ENCODE peak calls at places on chromosomes 16 and 17, in seven cellular contexts. One of them, this sample, is unnamed.

GRCh38 chr16:89295915-89296314 is 78.4 kb downstream of the ZNF778 start:
- DNase-seq in ovary: no peak
- DNase-seq in uterus: no peak
- DNase-seq in AG04450: no peak
- DNase-seq in kidney: no peak
- DNase-seq in HFFc6: no peak
- DNase-seq in GM23338: no peak
- DNase-seq in this sample: no peak

GRCh38 chr16:9526791-9527190 is 435.3 kb downstream of the HAPSTR1 start:
- DNase-seq in HFFc6: no peak
- DNase-seq in ovary: no peak
- DNase-seq in AG04450: no peak
- DNase-seq in kidney: no peak
- DNase-seq in GM23338: peak
- DNase-seq in uterus: no peak
- DNase-seq in this sample: no peak

GRCh38 chr17:74935048-74935447 is 650 bp upstream of the OTOP3 start:
- DNase-seq in HFFc6: no peak
- DNase-seq in GM23338: no peak
- DNase-seq in uterus: no peak
- DNase-seq in ovary: no peak
- DNase-seq in AG04450: no peak
- DNase-seq in kidney: no peak
- DNase-seq in this sample: no peak

GRCh38 chr17:74274703-74275340 is 788 bp downstream of the DNAI2 start:
- DNase-seq in HFFc6: no peak
- DNase-seq in uterus: no peak
- DNase-seq in kidney: no peak
- DNase-seq in ovary: no peak
- DNase-seq in AG04450: no peak
- DNase-seq in GM23338: no peak
- DNase-seq in this sample: no peak

GRCh38 chr17:73713136-73713535 is 68.9 kb upstream of the SDK2 start:
- DNase-seq in ovary: no peak
- DNase-seq in kidney: no peak
- DNase-seq in GM23338: peak
- DNase-seq in HFFc6: no peak
- DNase-seq in uterus: no peak
- DNase-seq in AG04450: no peak
- DNase-seq in this sample: no peak

GRCh38 chr17:61997649-61998048 is 67.4 kb downstream of the MED13 start:
- DNase-seq in AG04450: no peak
- DNase-seq in uterus: no peak
- DNase-seq in HFFc6: peak
- DNase-seq in ovary: no peak
- DNase-seq in GM23338: no peak
- DNase-seq in kidney: no peak
- DNase-seq in this sample: no peak

GRCh38 chr16:46426336-46426735 is 194.8 kb downstream of the SHCBP1 start:
- DNase-seq in ovary: no peak
- DNase-seq in uterus: no peak
- DNase-seq in AG04450: no peak
- DNase-seq in kidney: no peak
- DNase-seq in GM23338: no peak
- DNase-seq in HFFc6: no peak
- DNase-seq in this sample: no peak

GRCh38 chr17:18025596-18026407 is 13.2 kb downstream of the ATPAF2 start:
- DNase-seq in ovary: no peak
- DNase-seq in kidney: no peak
- DNase-seq in uterus: no peak
- DNase-seq in GM23338: no peak
- DNase-seq in HFFc6: peak
- DNase-seq in AG04450: no peak
- DNase-seq in this sample: no peak

GRCh38 chr17:83200231-83200699 is 120.9 kb downstream of the METRNL start:
- DNase-seq in AG04450: no peak
- DNase-seq in ovary: peak
- DNase-seq in uterus: no peak
- DNase-seq in kidney: peak
- DNase-seq in GM23338: no peak
- DNase-seq in HFFc6: no peak
- DNase-seq in this sample: no peak

GRCh38 chr17:29149431-29150064 is 30.6 kb downstream of the MYO18A start:
- DNase-seq in AG04450: no peak
- DNase-seq in kidney: peak
- DNase-seq in HFFc6: no peak
- DNase-seq in GM23338: no peak
- DNase-seq in uterus: peak
- DNase-seq in ovary: peak
- DNase-seq in this sample: no peak

GRCh38 chr16:51881731-51882130 is 665.2 kb downstream of the TOX3 start:
- DNase-seq in GM23338: no peak
- DNase-seq in ovary: no peak
- DNase-seq in AG04450: no peak
- DNase-seq in HFFc6: peak
- DNase-seq in uterus: no peak
- DNase-seq in kidney: no peak
- DNase-seq in this sample: no peak

GRCh38 chr17:82048571-82048971 is 3.0 kb downstream of the RFNG start:
- DNase-seq in AG04450: no peak
- DNase-seq in uterus: no peak
- DNase-seq in HFFc6: no peak
- DNase-seq in ovary: no peak
- DNase-seq in kidney: no peak
- DNase-seq in GM23338: no peak
- DNase-seq in this sample: no peak

GRCh38 chr17:51097708-51098446 is 22.8 kb downstream of the SPAG9 start:
- DNase-seq in HFFc6: no peak
- DNase-seq in ovary: no peak
- DNase-seq in kidney: no peak
- DNase-seq in uterus: no peak
- DNase-seq in GM23338: no peak
- DNase-seq in AG04450: no peak
- DNase-seq in this sample: no peak

GRCh38 chr17:80647746-80648145 is 103.1 kb downstream of the RPTOR start:
- DNase-seq in AG04450: peak
- DNase-seq in ovary: no peak
- DNase-seq in HFFc6: peak
- DNase-seq in GM23338: no peak
- DNase-seq in kidney: no peak
- DNase-seq in uterus: no peak
- DNase-seq in this sample: no peak

DNA sequence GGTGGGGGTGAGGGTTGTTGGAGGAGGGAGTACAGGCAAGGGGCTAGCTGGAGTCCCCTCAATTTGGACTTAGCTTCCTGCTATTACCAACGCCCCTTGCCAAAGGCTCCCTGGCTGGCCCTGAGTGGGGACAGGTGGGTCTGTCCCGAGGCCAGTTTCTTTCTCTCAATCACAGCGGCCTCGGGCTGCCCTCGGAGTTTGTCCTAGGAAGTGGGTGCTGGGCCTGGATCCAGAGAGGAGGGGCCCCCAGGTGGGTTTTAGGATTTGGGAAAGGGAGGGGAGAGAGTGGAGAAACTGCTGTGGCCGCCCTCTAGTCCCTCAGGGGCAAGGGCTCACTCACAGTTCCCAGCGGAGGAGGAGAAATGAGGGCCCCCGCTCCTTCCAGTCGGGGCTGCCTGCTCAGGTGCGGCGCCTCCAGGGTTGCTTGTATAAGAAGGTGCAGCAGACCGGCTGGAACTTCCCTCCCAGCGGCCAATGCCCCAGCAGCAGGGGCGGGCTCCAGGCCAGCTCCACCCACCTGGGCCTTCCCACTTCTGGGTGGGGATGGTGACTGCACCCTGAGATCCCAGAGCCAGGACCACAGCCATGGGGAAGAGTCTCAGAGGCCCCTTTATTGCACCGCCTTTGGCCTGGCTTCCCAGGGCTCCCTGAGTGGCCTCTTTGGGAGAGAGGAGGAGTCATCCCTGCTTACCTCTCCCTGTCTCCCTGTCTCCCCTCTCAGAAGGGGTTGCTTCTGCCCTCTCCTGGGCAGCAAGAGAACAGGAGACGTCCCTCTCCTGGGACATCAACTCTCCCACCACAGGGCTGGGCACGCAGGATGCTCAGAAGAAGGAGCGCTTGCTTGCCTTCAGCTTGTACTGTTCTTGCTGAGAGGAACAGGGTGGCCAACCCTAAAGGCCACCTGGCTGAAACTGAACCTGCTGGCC is 112.0 kb upstream of the SMURF2 start:
- DNase-seq in AG04450: peak
- DNase-seq in ovary: no peak
- DNase-seq in GM23338: peak
- DNase-seq in uterus: no peak
- DNase-seq in HFFc6: peak
- DNase-seq in kidney: peak
- DNase-seq in this sample: peak
- TF ChIP-seq CTCF in AG04450: peak
- TF ChIP-seq CTCF in ovary: no peak
- TF ChIP-seq CTCF in GM23338: peak
- TF ChIP-seq CTCF in uterus: no peak
- TF ChIP-seq CTCF in HFFc6: peak
- TF ChIP-seq CTCF in kidney: peak
- TF ChIP-seq CTCF in this sample: peak

DNA sequence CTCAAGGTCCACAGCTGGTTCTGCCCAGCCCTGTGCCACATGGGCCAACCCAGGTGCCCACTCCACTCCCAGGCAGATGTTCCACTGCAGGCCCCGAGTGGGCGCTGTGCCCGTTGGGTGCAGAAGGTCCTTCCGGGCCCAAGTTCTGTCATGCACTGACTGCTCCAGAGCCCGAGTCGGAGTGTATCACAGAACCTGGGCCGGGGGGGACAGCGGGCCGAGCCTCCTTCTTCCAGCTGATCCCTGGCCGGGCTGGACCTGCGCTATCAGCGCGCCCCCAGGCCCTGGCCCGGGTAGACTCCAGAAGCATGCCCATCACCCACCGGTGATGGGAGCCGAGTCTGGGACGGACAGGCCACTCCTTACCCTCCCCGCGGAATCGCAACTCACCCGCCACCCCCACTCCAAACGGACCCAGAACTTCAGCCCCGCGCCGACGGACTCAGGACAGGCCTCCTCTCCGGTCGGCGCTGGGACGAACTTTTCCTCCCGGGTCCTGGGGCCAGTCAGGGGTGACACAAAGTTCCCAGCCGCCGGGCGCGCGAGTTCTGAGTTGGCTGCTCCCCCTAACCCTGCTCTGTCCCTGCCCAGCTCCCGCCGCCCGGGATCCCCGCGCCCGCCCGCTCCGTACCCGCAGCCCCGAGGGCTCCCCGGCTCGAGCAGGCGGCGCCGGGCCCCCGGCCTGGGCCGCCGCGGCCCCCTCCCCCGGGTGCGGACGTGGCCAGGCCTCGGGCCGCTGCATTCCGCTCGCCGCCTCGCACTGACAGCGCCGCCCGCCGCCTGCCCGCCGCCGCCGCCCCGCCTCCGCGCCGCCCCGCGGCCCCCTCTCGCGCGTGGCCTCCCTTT is at the start of gene COPZ2:
- DNase-seq in HFFc6: peak
- DNase-seq in AG04450: no peak
- DNase-seq in GM23338: peak
- DNase-seq in kidney: peak
- DNase-seq in ovary: peak
- DNase-seq in uterus: peak
- DNase-seq in this sample: peak
- TF ChIP-seq CTCF in HFFc6: peak
- TF ChIP-seq CTCF in AG04450: peak
- TF ChIP-seq CTCF in GM23338: peak
- TF ChIP-seq CTCF in kidney: peak
- TF ChIP-seq CTCF in ovary: no peak
- TF ChIP-seq CTCF in uterus: peak
- TF ChIP-seq CTCF in this sample: peak

GRCh38 chr16:65684230-65684629 is 562.4 kb upstream of the CDH11 start:
- DNase-seq in uterus: no peak
- DNase-seq in AG04450: no peak
- DNase-seq in GM23338: peak
- DNase-seq in kidney: no peak
- DNase-seq in ovary: no peak
- DNase-seq in HFFc6: no peak
- DNase-seq in this sample: no peak
- TF ChIP-seq CTCF in uterus: no peak
- TF ChIP-seq CTCF in AG04450: peak
- TF ChIP-seq CTCF in GM23338: peak
- TF ChIP-seq CTCF in kidney: no peak
- TF ChIP-seq CTCF in ovary: no peak
- TF ChIP-seq CTCF in HFFc6: peak
- TF ChIP-seq CTCF in this sample: no peak

GRCh38 chr16:30067584-30067916 is 2.0 kb downstream of the ALDOA start:
- DNase-seq in ovary: no peak
- DNase-seq in kidney: no peak
- DNase-seq in GM23338: no peak
- DNase-seq in AG04450: no peak
- DNase-seq in uterus: no peak
- DNase-seq in HFFc6: no peak
- DNase-seq in this sample: no peak

GRCh38 chr16:30070490-30070889 is 4.9 kb downstream of the ALDOA start:
- DNase-seq in HFFc6: no peak
- DNase-seq in uterus: no peak
- DNase-seq in ovary: no peak
- DNase-seq in AG04450: no peak
- DNase-seq in GM23338: no peak
- DNase-seq in kidney: no peak
- DNase-seq in this sample: no peak

GRCh38 chr16:30068333-30068732 is 2.8 kb downstream of the ALDOA start:
- DNase-seq in kidney: no peak
- DNase-seq in HFFc6: no peak
- DNase-seq in ovary: no peak
- DNase-seq in uterus: no peak
- DNase-seq in GM23338: no peak
- DNase-seq in AG04450: no peak
- DNase-seq in this sample: no peak

GRCh38 chr16:30069575-30070462 is 4.3 kb downstream of the ALDOA start:
- DNase-seq in uterus: peak
- DNase-seq in kidney: no peak
- DNase-seq in AG04450: no peak
- DNase-seq in GM23338: no peak
- DNase-seq in ovary: peak
- DNase-seq in HFFc6: no peak
- DNase-seq in this sample: no peak

DNA sequence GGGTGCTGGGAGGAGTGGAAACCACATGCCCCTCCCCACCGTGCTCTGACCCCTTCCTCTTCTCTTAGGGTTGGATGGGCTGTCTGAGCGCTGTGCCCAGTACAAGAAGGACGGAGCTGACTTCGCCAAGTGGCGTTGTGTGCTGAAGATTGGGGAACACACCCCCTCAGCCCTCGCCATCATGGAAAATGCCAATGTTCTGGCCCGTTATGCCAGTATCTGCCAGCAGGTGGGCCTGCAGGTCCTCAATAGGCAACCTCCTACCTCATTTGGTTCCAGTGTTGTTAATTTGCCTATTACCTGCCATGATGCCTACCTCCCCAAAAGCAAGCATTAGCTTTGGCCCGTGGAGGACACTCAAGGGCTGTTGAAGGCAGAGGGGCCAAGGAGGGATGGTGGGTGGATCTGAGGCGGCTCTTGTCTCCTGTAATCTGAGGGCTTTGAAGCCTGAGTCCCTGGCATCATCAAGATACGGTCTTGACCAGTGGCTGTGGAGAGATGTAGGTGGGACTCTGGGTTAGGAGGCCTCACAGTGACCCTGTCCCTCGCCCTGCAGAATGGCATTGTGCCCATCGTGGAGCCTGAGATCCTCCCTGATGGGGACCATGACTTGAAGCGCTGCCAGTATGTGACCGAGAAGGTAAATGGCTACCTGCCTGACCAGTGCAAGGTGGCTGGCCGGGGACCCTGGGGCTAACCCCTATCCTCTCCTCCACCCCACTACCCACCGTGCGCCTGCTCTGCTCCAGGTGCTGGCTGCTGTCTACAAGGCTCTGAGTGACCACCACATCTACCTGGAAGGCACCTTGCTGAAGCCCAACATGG is 3.4 kb downstream of the ALDOA start:
- DNase-seq in AG04450: no peak
- DNase-seq in GM23338: peak
- DNase-seq in kidney: no peak
- DNase-seq in ovary: no peak
- DNase-seq in HFFc6: peak
- DNase-seq in uterus: no peak
- DNase-seq in this sample: no peak
- TF ChIP-seq CTCF in AG04450: peak
- TF ChIP-seq CTCF in GM23338: peak
- TF ChIP-seq CTCF in kidney: peak
- TF ChIP-seq CTCF in ovary: no peak
- TF ChIP-seq CTCF in HFFc6: peak
- TF ChIP-seq CTCF in uterus: no peak
- TF ChIP-seq CTCF in this sample: peak

This sample was measured in nephron progenitor cell.